ENCODE peak calls at places on chromosomes 3 and 15, in five cellular contexts. K is AG20443; M is endothelial cell; G is stimulated activated CD4-positive, alpha-beta T cell treated with anti-CD3 and anti-CD28 coated beads, TNF-alpha, amount 100 ng/mL, for 4 hours; A is T-helper 2 cell. N is an unnamed sample.

GRCh38 chr15:64197425-64197824 is 34.6 kb upstream of the PPIB start:
- DNase-seq in K (peak; percentile 49), M (no peak), G (no peak), A (no peak), N (no peak)

GRCh38 chr15:37133619-37134018 is 33.3 kb upstream of the MEIS2 start:
- DNase-seq in K (no peak), M (no peak), G (no peak), A (no peak), N (no peak)

GRCh38 chr15:38130200-38130567 is 122.5 kb upstream of the SPRED1 start:
- DNase-seq in K (no peak), M (no peak), G (no peak), A (no peak), N (no peak)

GRCh38 chr3:156251424-156251823 is 131.0 kb downstream of the KCNAB1 start:
- DNase-seq in K (no peak), M (no peak), G (no peak), A (no peak), N (no peak)

GRCh38 chr3:37885831-37886230 is 24.2 kb downstream of the CTDSPL start:
- DNase-seq in K (no peak), M (no peak), G (no peak), A (no peak), N (no peak)

GRCh38 chr3:123660900-123661299 is 76.0 kb upstream of the HACD2 start:
- DNase-seq in K (peak; percentile 95), M (no peak), G (no peak), A (no peak), N (no peak)

GRCh38 chr3:124246949-124247348 is 255.0 kb upstream of the ROPN1 start:
- DNase-seq in K (no peak), M (no peak), G (no peak), A (no peak), N (no peak)

GRCh38 chr15:26996250-26996649 is 25.3 kb downstream of the GABRG3 start:
- DNase-seq in K (no peak), M (no peak), G (no peak), A (no peak), N (no peak)

GRCh38 chr3:33681667-33682066 is 36.4 kb downstream of the CLASP2 start:
- DNase-seq in K (no peak), M (no peak), G (no peak), A (no peak), N (no peak)

GRCh38 chr3:184884359-184885017 is 72.5 kb downstream of the VPS8 start:
- DNase-seq in K (no peak), M (no peak), G (no peak), A (no peak), N (no peak)

GRCh38 chr15:90860942-90861675 is 7.3 kb upstream of the FURIN start:
- DNase-seq in K (no peak), M (no peak), G (no peak), A (no peak), N (no peak)

GRCh38 chr15:87089551-87089950 is 1009.9 kb downstream of the AGBL1 start:
- DNase-seq in K (no peak), M (no peak), G (no peak), A (no peak), N (no peak)

GRCh38 chr15:74901612-74902063 is 5.0 kb downstream of the FAM219B start:
- DNase-seq in K (peak; percentile 84), M (peak; percentile 47), G (peak; percentile 38), A (no peak), N (no peak)

GRCh38 chr15:64753419-64754185 is 21.8 kb downstream of the RBPMS2 start:
- DNase-seq in K (no peak), M (no peak), G (no peak), A (no peak), N (no peak)

GRCh38 chr3:10997196-10997595 is 4.6 kb downstream of the SLC6A1 start:
- DNase-seq in K (no peak), M (no peak), G (no peak), A (no peak), N (no peak)

GRCh38 chr3:182683335-182684257 is 109.7 kb upstream of the ATP11B start:
- DNase-seq in K (peak; percentile 82), M (peak; percentile 74), G (peak; percentile 23), A (no peak), N (no peak)

GRCh38 chr15:33565099-33565498 is 254.3 kb downstream of the RYR3 start:
- DNase-seq in K (no peak), M (no peak), G (no peak), A (no peak), N (no peak)

GRCh38 chr3:52851348-52851747 is 16.5 kb upstream of the MUSTN1 start:
- DNase-seq in K (peak; percentile 64), M (peak; percentile 59), G (no peak), A (no peak), N (no peak)

GRCh38 chr15:26648676-26649075 is 124.2 kb downstream of the GABRB3 start:
- DNase-seq in K (no peak), M (no peak), G (no peak), A (no peak), N (no peak)

GRCh38 chr3:185216587-185216918 is 37.3 kb downstream of the EHHADH start:
- DNase-seq in K (no peak), M (no peak), G (no peak), A (no peak), N (no peak)

GRCh38 chr3:29064085-29064484 is 216.8 kb upstream of the RBMS3 start:
- DNase-seq in K (peak; percentile 9), M (no peak), G (no peak), A (no peak), N (no peak)

GRCh38 chr15:25859838-25860645 is 3.1 kb downstream of the ATP10A start:
- DNase-seq in K (no peak), M (no peak), G (no peak), A (no peak), N (no peak)

GRCh38 chr3:31906182-31906581 is 74.9 kb downstream of the OSBPL10 start:
- DNase-seq in K (no peak), M (no peak), G (no peak), A (no peak), N (no peak)

GRCh38 chr3:63940389-63940757 is 28.2 kb upstream of the SCAANT1 start:
- DNase-seq in K (peak; percentile 41), M (no peak), G (no peak), A (no peak), N (no peak)

GRCh38 chr15:101242160-101242998 is 9.5 kb downstream of the CHSY1 start:
- DNase-seq in K (peak; percentile 67), M (no peak), G (no peak), A (no peak), N (no peak)

GRCh38 chr3:194584866-194585265 is 48.4 kb downstream of the TMEM44 start:
- DNase-seq in K (no peak), M (no peak), G (no peak), A (no peak), N (no peak)

GRCh38 chr3:185134532-185134931 is 18.3 kb downstream of the C3orf70 start:
- DNase-seq in K (no peak), M (no peak), G (no peak), A (no peak), N (no peak)

N was measured in stimulated activated CD8-positive, alpha-beta memory T cell treated with anti-CD3 and anti-CD28 coated beads, Interleukin-15, amount 100 ng/mL, for 24 hours.